ENCODE peak calls at places on chromosomes 6 and 20, in four cellular contexts. K is endothelial cell of umbilical vein, P is sigmoid colon, D is H1. S is an unnamed sample.

GRCh38 chr20:21609221-21609620 is 95.4 kb upstream of the NKX2-2 start:
- DNase-seq in K (no peak), P (no peak), D (no peak), S (no peak)

GRCh38 chr20:25251019-25251418 is 3.1 kb downstream of the PYGB start:
- DNase-seq in K (no peak), P (no peak), D (peak), S (no peak)

GRCh38 chr6:1679691-1680068 is 70.0 kb downstream of the FOXC1 start:
- DNase-seq in K (peak), P (no peak), D (no peak), S (no peak)

GRCh38 chr20:57664476-57664875 is 44.2 kb upstream of the ZBP1 start:
- DNase-seq in K (no peak), P (peak), D (no peak), S (no peak)

GRCh38 chr20:18524646-18525045 is 16.9 kb downstream of the SEC23B start:
- DNase-seq in K (no peak), P (no peak), D (no peak), S (no peak)

GRCh38 chr6:147176795-147177194 is 27.4 kb upstream of the STXBP5 start:
- DNase-seq in K (no peak), P (no peak), D (no peak), S (no peak)

GRCh38 chr6:24569811-24570210 is 75.0 kb downstream of the ALDH5A1 start:
- DNase-seq in K (no peak), P (no peak), D (no peak), S (no peak)

GRCh38 chr6:167120557-167121030 is 2.3 kb upstream of the CCR6 start:
- DNase-seq in K (no peak), P (no peak), D (no peak), S (no peak)

GRCh38 chr6:41406821-41407787 is 71.7 kb downstream of the NCR2 start:
- DNase-seq in K (no peak), P (no peak), D (peak), S (no peak)
- TF ChIP-seq POLR2AphosphoS5 in K (no peak), P (no peak), D (no peak), S (no peak)

GRCh38 chr6:6884193-6884627 is 223.6 kb upstream of the RREB1 start:
- DNase-seq in K (no peak), P (no peak), D (no peak), S (no peak)

GRCh38 chr6:6885521-6886088 is 222.2 kb upstream of the RREB1 start:
- DNase-seq in K (no peak), P (peak), D (no peak), S (no peak)

GRCh38 chr6:6889601-6890000 is 218.2 kb upstream of the RREB1 start:
- DNase-seq in K (no peak), P (no peak), D (no peak), S (no peak)

GRCh38 chr6:6886886-6887285 is 220.9 kb upstream of the RREB1 start:
- DNase-seq in K (no peak), P (no peak), D (no peak), S (no peak)

DNA sequence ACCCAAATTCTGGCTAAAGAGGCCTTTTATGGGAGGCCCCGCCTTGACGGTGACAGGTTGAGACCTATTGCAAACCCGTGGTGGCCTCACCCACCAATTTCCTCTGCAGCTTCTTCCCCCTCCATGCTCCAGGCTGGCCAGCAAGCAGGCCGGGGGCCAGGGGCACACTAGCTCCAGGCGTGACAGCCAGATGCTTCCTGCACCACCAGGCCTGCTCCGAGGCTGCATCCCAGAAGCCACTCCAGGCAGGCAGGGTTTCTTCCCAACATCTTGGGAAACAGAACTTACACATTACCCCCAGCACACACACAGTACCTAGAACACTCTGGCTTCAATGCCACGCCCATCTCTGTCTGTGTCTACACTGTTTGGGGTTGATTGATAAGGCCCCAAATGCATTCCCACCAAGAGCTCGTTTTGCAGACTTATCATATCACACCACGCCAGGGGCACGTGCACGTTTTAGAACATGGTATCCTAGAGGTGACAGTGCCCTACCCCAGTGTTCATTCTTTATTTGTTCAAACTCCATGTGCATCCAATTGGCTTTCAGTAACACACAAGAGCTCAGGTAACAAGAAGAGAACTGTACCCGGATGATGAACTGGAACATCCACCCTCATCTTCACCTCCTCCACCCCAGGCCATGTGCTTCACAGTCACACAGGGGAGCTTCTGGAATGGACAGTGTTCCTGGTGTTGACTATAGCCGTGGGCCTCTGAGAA is 221.4 kb upstream of the RREB1 start:
- DNase-seq in K (no peak), P (peak), D (no peak), S (no peak)
- TF ChIP-seq POLR2AphosphoS5 in K (no peak), P (no peak), D (no peak), S (no peak)

DNA sequence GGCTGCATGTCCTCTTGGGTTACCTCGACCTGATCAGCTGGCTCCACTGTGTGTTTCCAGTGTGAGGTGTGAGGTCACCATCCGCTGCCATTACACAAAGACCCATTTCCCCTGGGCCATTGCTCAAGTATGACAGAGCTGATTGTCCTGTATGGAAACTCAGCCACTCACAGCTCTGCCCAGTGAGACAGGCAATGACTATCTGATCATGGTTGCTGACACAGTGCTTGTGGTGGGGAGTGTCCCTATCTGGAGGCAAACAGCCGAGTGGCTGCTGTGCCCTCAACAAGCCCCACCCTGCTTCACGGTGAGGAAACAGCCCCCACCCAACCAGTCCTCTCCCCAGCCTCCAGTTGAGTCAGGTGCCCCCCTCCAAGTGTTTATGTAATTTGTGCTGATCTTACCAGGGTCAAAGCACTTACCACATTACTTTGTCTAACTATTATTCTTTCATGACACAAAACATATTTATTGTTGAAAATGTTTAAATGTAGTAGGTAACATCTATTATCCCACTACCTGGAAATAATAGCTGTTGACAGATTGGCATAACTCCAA is 11.7 kb upstream of the MAPK13 start:
- DNase-seq in K (no peak), P (peak), D (no peak), S (no peak)
- TF ChIP-seq POLR2AphosphoS5 in K (no peak), P (no peak), D (no peak), S (no peak)

DNA sequence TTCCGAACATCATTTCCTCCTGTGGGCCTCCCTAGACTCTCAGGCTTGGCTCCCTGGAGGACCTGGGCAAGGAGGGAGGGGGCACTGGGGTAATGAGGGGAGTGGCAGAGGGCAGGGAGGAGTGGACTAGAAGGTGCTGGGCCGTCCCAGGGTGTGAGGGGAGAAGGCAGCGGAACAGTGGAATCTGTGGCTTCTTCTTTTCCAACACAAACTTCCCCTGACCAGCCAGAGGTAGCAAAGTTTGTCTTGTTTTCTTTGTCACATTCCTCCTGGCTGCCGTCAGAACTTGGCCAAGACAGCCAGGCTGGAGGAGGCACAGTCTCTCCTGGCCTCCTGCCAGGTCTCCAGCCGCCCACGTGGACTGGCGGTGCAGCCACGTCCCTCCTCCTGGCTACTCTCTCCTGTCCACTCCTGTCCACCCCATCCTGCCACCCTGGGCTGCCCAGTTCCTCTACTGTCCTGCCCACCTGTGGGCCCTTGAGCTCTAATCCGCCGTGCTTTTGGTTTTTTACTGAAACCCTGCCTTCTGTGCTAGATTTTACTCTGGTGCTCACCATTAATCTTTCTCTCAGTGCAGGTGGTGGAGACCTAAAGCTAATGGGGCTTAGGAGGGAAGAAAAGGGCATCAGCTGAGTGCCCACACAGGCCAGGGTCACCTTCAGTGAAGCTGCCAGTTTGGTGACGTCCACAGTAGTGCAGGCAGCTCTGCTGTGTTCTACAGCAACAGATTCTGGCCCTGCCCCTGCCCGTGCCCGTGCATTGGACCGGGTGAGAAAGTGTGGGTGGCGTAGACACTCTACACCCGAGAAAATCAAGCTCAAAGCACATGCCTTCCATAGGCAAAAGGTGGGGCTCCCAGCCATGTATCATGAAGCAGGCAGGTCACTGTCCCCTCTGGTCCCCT is 2.8 kb upstream of the CDSN start:
- DNase-seq in K (peak), P (peak), D (no peak), S (no peak)
- TF ChIP-seq POLR2AphosphoS5 in K (peak), P (no peak), D (no peak), S (no peak)